ENCODE peak calls at places on chromosome 12, in eight cellular contexts. One of them, this sample, is unnamed.

GRCh38 chr12:6020930-6021329 is 75.9 kb upstream of the ANO2 start:
- DNase-seq in ovary: no peak
- DNase-seq in fibroblast of pulmonary artery: no peak
- DNase-seq in lung: no peak
- DNase-seq in CD8-positive, alpha-beta T cell: no peak
- DNase-seq in upper lobe of right lung: no peak
- DNase-seq in BJ: no peak
- DNase-seq in CD4-positive, alpha-beta T cell: no peak
- DNase-seq in this sample: peak

GRCh38 chr12:131928765-131929529 is at the start of gene PUS1:
- DNase-seq in CD8-positive, alpha-beta T cell: peak
- DNase-seq in ovary: peak
- DNase-seq in lung: peak
- DNase-seq in fibroblast of pulmonary artery: peak
- DNase-seq in upper lobe of right lung: peak
- DNase-seq in CD4-positive, alpha-beta T cell: peak
- DNase-seq in BJ: peak
- DNase-seq in this sample: peak

GRCh38 chr12:56836317-56836716 is 73.2 kb downstream of the HSD17B6 start:
- DNase-seq in CD8-positive, alpha-beta T cell: no peak
- DNase-seq in CD4-positive, alpha-beta T cell: no peak
- DNase-seq in lung: peak
- DNase-seq in BJ: peak
- DNase-seq in upper lobe of right lung: no peak
- DNase-seq in fibroblast of pulmonary artery: peak
- DNase-seq in ovary: peak
- DNase-seq in this sample: peak

GRCh38 chr12:69583203-69583602 is 2.1 kb upstream of the CCT2 start:
- DNase-seq in upper lobe of right lung: no peak
- DNase-seq in CD8-positive, alpha-beta T cell: no peak
- DNase-seq in ovary: no peak
- DNase-seq in CD4-positive, alpha-beta T cell: no peak
- DNase-seq in lung: no peak
- DNase-seq in fibroblast of pulmonary artery: no peak
- DNase-seq in BJ: no peak
- DNase-seq in this sample: no peak

GRCh38 chr12:130049666-130050065 is 112.6 kb upstream of the FZD10 start:
- DNase-seq in ovary: no peak
- DNase-seq in CD8-positive, alpha-beta T cell: no peak
- DNase-seq in CD4-positive, alpha-beta T cell: no peak
- DNase-seq in upper lobe of right lung: peak
- DNase-seq in BJ: no peak
- DNase-seq in lung: no peak
- DNase-seq in fibroblast of pulmonary artery: no peak
- DNase-seq in this sample: no peak

GRCh38 chr12:65090461-65090860 is 30.6 kb downstream of the WIF1 start:
- DNase-seq in lung: no peak
- DNase-seq in CD8-positive, alpha-beta T cell: no peak
- DNase-seq in upper lobe of right lung: no peak
- DNase-seq in ovary: no peak
- DNase-seq in CD4-positive, alpha-beta T cell: no peak
- DNase-seq in BJ: no peak
- DNase-seq in fibroblast of pulmonary artery: no peak
- DNase-seq in this sample: no peak

GRCh38 chr12:82781288-82782078 is 94.8 kb downstream of the TMTC2 start:
- DNase-seq in upper lobe of right lung: no peak
- DNase-seq in CD8-positive, alpha-beta T cell: no peak
- DNase-seq in CD4-positive, alpha-beta T cell: no peak
- DNase-seq in lung: no peak
- DNase-seq in ovary: no peak
- DNase-seq in fibroblast of pulmonary artery: no peak
- DNase-seq in BJ: no peak
- DNase-seq in this sample: no peak

GRCh38 chr12:52366738-52367485 is at the start of gene KRT85:
- DNase-seq in lung: no peak
- DNase-seq in BJ: no peak
- DNase-seq in CD4-positive, alpha-beta T cell: no peak
- DNase-seq in ovary: no peak
- DNase-seq in upper lobe of right lung: no peak
- DNase-seq in fibroblast of pulmonary artery: no peak
- DNase-seq in CD8-positive, alpha-beta T cell: no peak
- DNase-seq in this sample: no peak

GRCh38 chr12:122021822-122022392 is at the start of gene BCL7A:
- DNase-seq in lung: peak
- DNase-seq in CD8-positive, alpha-beta T cell: peak
- DNase-seq in BJ: no peak
- DNase-seq in CD4-positive, alpha-beta T cell: peak
- DNase-seq in ovary: peak
- DNase-seq in fibroblast of pulmonary artery: peak
- DNase-seq in upper lobe of right lung: peak
- DNase-seq in this sample: peak

GRCh38 chr12:116559080-116559329 is 176 bp upstream of the MAP1LC3B2 start:
- DNase-seq in fibroblast of pulmonary artery: no peak
- DNase-seq in CD8-positive, alpha-beta T cell: no peak
- DNase-seq in CD4-positive, alpha-beta T cell: no peak
- DNase-seq in ovary: no peak
- DNase-seq in upper lobe of right lung: no peak
- DNase-seq in lung: no peak
- DNase-seq in BJ: no peak
- DNase-seq in this sample: no peak

GRCh38 chr12:50200507-50201273 is 33.5 kb upstream of the CERS5 start:
- DNase-seq in fibroblast of pulmonary artery: peak
- DNase-seq in ovary: no peak
- DNase-seq in CD4-positive, alpha-beta T cell: no peak
- DNase-seq in CD8-positive, alpha-beta T cell: no peak
- DNase-seq in lung: no peak
- DNase-seq in upper lobe of right lung: no peak
- DNase-seq in BJ: peak
- DNase-seq in this sample: peak

GRCh38 chr12:21773263-21773741 is 1.2 kb downstream of the KCNJ8 start:
- DNase-seq in lung: peak
- DNase-seq in ovary: peak
- DNase-seq in CD8-positive, alpha-beta T cell: no peak
- DNase-seq in upper lobe of right lung: peak
- DNase-seq in fibroblast of pulmonary artery: peak
- DNase-seq in CD4-positive, alpha-beta T cell: no peak
- DNase-seq in BJ: no peak
- DNase-seq in this sample: no peak

GRCh38 chr12:105980048-105980447 is 158.7 kb downstream of the NUAK1 start:
- DNase-seq in upper lobe of right lung: no peak
- DNase-seq in BJ: no peak
- DNase-seq in ovary: no peak
- DNase-seq in CD4-positive, alpha-beta T cell: no peak
- DNase-seq in CD8-positive, alpha-beta T cell: no peak
- DNase-seq in fibroblast of pulmonary artery: no peak
- DNase-seq in lung: no peak
- DNase-seq in this sample: no peak

GRCh38 chr12:121892673-121893561 is 4.3 kb downstream of the PSMD9 start:
- DNase-seq in upper lobe of right lung: no peak
- DNase-seq in fibroblast of pulmonary artery: no peak
- DNase-seq in BJ: no peak
- DNase-seq in CD4-positive, alpha-beta T cell: no peak
- DNase-seq in ovary: no peak
- DNase-seq in CD8-positive, alpha-beta T cell: no peak
- DNase-seq in lung: no peak
- DNase-seq in this sample: no peak

GRCh38 chr12:132275110-132275531 is 54.3 kb downstream of the GALNT9 start:
- DNase-seq in CD8-positive, alpha-beta T cell: no peak
- DNase-seq in ovary: no peak
- DNase-seq in CD4-positive, alpha-beta T cell: no peak
- DNase-seq in fibroblast of pulmonary artery: peak
- DNase-seq in BJ: peak
- DNase-seq in lung: no peak
- DNase-seq in upper lobe of right lung: no peak
- DNase-seq in this sample: no peak

GRCh38 chr12:15962760-15963159 is 51.6 kb downstream of the DERA start:
- DNase-seq in CD8-positive, alpha-beta T cell: no peak
- DNase-seq in BJ: no peak
- DNase-seq in lung: no peak
- DNase-seq in CD4-positive, alpha-beta T cell: no peak
- DNase-seq in fibroblast of pulmonary artery: peak
- DNase-seq in ovary: no peak
- DNase-seq in upper lobe of right lung: no peak
- DNase-seq in this sample: no peak

GRCh38 chr12:18294889-18295288 is 33.6 kb downstream of the PIK3C2G start:
- DNase-seq in BJ: no peak
- DNase-seq in upper lobe of right lung: no peak
- DNase-seq in CD4-positive, alpha-beta T cell: no peak
- DNase-seq in lung: no peak
- DNase-seq in ovary: no peak
- DNase-seq in CD8-positive, alpha-beta T cell: no peak
- DNase-seq in fibroblast of pulmonary artery: no peak
- DNase-seq in this sample: no peak

GRCh38 chr12:40953076-40953475 is 235.0 kb upstream of the PDZRN4 start:
- DNase-seq in upper lobe of right lung: no peak
- DNase-seq in CD4-positive, alpha-beta T cell: no peak
- DNase-seq in BJ: no peak
- DNase-seq in fibroblast of pulmonary artery: no peak
- DNase-seq in CD8-positive, alpha-beta T cell: no peak
- DNase-seq in ovary: no peak
- DNase-seq in lung: no peak
- DNase-seq in this sample: peak

GRCh38 chr12:127785535-127785934 is 481.4 kb upstream of the TMEM132C start:
- DNase-seq in BJ: peak
- DNase-seq in fibroblast of pulmonary artery: no peak
- DNase-seq in lung: no peak
- DNase-seq in CD8-positive, alpha-beta T cell: no peak
- DNase-seq in ovary: no peak
- DNase-seq in upper lobe of right lung: no peak
- DNase-seq in CD4-positive, alpha-beta T cell: no peak
- DNase-seq in this sample: peak

DNA sequence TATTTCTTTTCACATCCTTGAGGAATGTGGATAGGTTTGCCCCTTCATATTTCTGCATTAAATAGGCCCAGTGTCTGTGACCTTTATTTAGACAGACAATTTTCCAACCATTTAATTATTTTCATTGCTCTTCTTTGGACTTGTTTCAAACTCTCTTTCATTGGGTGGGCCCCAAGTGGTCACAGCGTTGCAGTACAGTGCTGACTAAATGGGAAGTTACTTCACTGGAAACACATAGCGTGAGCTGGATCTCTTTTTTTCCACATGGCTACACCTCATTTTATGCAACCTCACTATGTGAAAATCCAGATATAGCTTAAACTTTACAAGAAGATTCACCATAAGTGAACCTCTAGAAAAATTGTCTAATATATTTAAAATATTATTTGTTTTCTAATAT is 438.9 kb downstream of the ADAMTS20 start:
- DNase-seq in fibroblast of pulmonary artery: peak
- DNase-seq in CD4-positive, alpha-beta T cell: no peak
- DNase-seq in upper lobe of right lung: no peak
- DNase-seq in CD8-positive, alpha-beta T cell: no peak
- DNase-seq in lung: no peak
- DNase-seq in ovary: no peak
- DNase-seq in BJ: no peak
- DNase-seq in this sample: peak
- TF ChIP-seq CTCF in fibroblast of pulmonary artery: peak
- TF ChIP-seq CTCF in CD4-positive, alpha-beta T cell: no peak
- TF ChIP-seq CTCF in upper lobe of right lung: no peak
- TF ChIP-seq CTCF in CD8-positive, alpha-beta T cell: no peak
- TF ChIP-seq CTCF in lung: no peak
- TF ChIP-seq CTCF in ovary: no peak
- TF ChIP-seq CTCF in BJ: peak
- TF ChIP-seq CTCF in this sample: peak

DNA sequence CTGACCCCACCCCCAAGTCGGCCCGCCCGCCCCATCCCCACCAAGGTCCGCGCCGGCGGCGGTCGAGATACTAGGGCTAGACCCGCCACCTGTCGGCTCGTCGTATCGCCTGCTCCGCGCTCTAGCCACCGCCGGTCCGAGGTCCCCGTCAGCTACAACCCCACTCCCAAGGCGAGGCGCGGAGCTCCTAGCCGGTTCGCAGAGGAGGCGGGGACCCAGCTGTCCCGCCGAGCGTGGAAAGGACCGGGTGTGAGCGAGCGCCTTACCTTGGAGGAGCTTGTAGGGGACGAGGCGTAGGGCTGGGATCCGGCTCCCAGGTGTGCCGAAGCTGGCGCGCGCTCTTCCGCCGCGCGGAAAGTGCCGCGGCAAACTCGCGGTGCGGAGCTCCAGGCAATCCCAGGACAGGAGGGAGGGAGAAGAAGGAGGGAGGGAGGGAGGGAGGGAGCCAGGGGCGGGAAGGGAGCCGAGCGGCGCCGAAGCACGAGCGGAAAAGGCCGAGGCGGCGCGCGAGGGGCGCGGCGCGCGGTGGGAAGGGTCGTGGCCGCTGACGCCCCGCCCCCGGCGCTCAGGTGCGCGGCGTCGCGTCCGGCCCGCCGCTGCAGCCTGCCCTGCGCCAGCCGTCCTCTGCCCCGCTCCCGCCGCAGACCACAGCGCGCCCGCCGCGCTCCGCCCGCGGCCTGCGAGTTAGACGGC is at the start of gene PAWR:
- DNase-seq in CD8-positive, alpha-beta T cell: no peak
- DNase-seq in lung: peak
- DNase-seq in CD4-positive, alpha-beta T cell: peak
- DNase-seq in fibroblast of pulmonary artery: peak
- DNase-seq in BJ: no peak
- DNase-seq in upper lobe of right lung: peak
- DNase-seq in ovary: peak
- DNase-seq in this sample: peak
- TF ChIP-seq CTCF in CD8-positive, alpha-beta T cell: no peak
- TF ChIP-seq CTCF in lung: no peak
- TF ChIP-seq CTCF in CD4-positive, alpha-beta T cell: no peak
- TF ChIP-seq CTCF in fibroblast of pulmonary artery: no peak
- TF ChIP-seq CTCF in BJ: peak
- TF ChIP-seq CTCF in upper lobe of right lung: peak
- TF ChIP-seq CTCF in ovary: no peak
- TF ChIP-seq CTCF in this sample: peak

DNA sequence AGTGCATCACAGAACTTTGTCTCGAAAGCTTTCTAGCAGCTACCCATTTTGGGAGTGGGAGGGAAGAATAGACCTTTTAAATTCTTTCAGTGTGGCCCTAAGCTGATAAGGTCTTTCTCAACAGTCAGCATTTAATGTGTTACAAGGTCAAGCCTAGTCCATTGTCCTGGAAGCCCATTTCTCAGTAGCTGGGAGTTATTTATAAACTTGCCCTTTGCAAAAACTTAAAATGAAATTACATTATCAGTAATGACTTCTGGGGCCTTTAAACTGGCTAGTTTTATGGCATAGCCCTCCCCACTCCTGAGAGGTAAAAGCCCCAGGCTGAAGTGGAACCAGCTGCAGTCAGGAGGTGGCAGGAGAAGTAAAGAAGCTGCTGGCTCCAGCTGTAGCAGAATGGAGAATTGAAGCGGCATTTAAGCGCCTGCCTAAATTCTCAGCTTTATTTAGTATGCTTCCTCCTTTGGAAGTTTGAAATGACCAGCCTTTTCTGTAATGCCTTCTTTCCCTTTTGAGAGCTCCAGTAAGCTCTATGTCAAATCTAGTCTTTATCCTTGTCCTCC is 12.4 kb downstream of the COPZ1 start:
- DNase-seq in BJ: no peak
- DNase-seq in CD8-positive, alpha-beta T cell: no peak
- DNase-seq in upper lobe of right lung: no peak
- DNase-seq in fibroblast of pulmonary artery: no peak
- DNase-seq in lung: no peak
- DNase-seq in CD4-positive, alpha-beta T cell: no peak
- DNase-seq in ovary: no peak
- DNase-seq in this sample: no peak
- TF ChIP-seq CTCF in BJ: peak
- TF ChIP-seq CTCF in CD8-positive, alpha-beta T cell: no peak
- TF ChIP-seq CTCF in upper lobe of right lung: no peak
- TF ChIP-seq CTCF in fibroblast of pulmonary artery: no peak
- TF ChIP-seq CTCF in lung: no peak
- TF ChIP-seq CTCF in CD4-positive, alpha-beta T cell: no peak
- TF ChIP-seq CTCF in ovary: no peak
- TF ChIP-seq CTCF in this sample: peak

GRCh38 chr12:115362319-115362976 is 678.5 kb upstream of the TBX3 start:
- DNase-seq in CD4-positive, alpha-beta T cell: no peak
- DNase-seq in lung: no peak
- DNase-seq in ovary: no peak
- DNase-seq in upper lobe of right lung: no peak
- DNase-seq in CD8-positive, alpha-beta T cell: no peak
- DNase-seq in fibroblast of pulmonary artery: no peak
- DNase-seq in BJ: no peak
- DNase-seq in this sample: no peak
- TF ChIP-seq CTCF in CD4-positive, alpha-beta T cell: no peak
- TF ChIP-seq CTCF in lung: no peak
- TF ChIP-seq CTCF in ovary: no peak
- TF ChIP-seq CTCF in upper lobe of right lung: no peak
- TF ChIP-seq CTCF in CD8-positive, alpha-beta T cell: no peak
- TF ChIP-seq CTCF in fibroblast of pulmonary artery: peak
- TF ChIP-seq CTCF in BJ: peak
- TF ChIP-seq CTCF in this sample: no peak

This sample was measured in astrocyte of the spinal cord.